ENCODE peak calls at places on chromosome 17, in six cellular contexts. G, Q, Y, E, C and U are unnamed samples.

GRCh38 chr17:7850970-7851437 is 3.9 kb upstream of the TMEM88 start:
- DNase-seq in Q (no peak), E (no peak), C (no peak), G (peak), Y (no peak), U (no peak)

GRCh38 chr17:36602030-36602737 is 801 bp downstream of the MRM1 start:
- DNase-seq in C (no peak), E (no peak), Q (peak), Y (no peak), G (no peak), U (no peak)

GRCh38 chr17:69854381-69854780 is 220.6 kb upstream of the KCNJ16 start:
- DNase-seq in Q (no peak), Y (no peak), G (no peak), E (no peak), C (no peak), U (no peak)

GRCh38 chr17:66567234-66568170 is 265.1 kb downstream of the PRKCA start:
- DNase-seq in C (peak), E (peak), G (peak), Q (peak), Y (peak), U (peak)

GRCh38 chr17:15361151-15361550 is 19.8 kb upstream of the TEKT3 start:
- DNase-seq in Y (no peak), E (no peak), G (no peak), Q (no peak), C (no peak), U (no peak)

GRCh38 chr17:34254651-34255380 is at the start of gene CCL2:
- DNase-seq in Y (no peak), C (peak), E (peak), Q (peak), G (no peak), U (no peak)

GRCh38 chr17:16215002-16215272 is 397 bp downstream of the NCOR1 start:
- DNase-seq in Q (peak), C (peak), E (no peak), G (peak), Y (peak), U (no peak)

GRCh38 chr17:72772331-72772821 is 320.1 kb downstream of the SLC39A11 start:
- DNase-seq in G (no peak), Q (no peak), C (no peak), Y (no peak), E (no peak), U (no peak)

GRCh38 chr17:60601443-60602384 is 1.7 kb downstream of the PPM1D start:
- DNase-seq in Q (no peak), E (peak), C (peak), G (no peak), Y (no peak), U (no peak)

GRCh38 chr17:43673516-43674323 is 12.0 kb upstream of the MEOX1 start:
- DNase-seq in Y (no peak), C (peak), Q (peak), G (peak), E (no peak), U (no peak)

GRCh38 chr17:74749262-74750038 is 1.0 kb downstream of the NHERF1 start:
- DNase-seq in Q (no peak), C (peak), E (no peak), Y (peak), G (no peak), U (no peak)

GRCh38 chr17:17913695-17914332 is 58.4 kb downstream of the TOM1L2 start:
- DNase-seq in Q (peak), G (no peak), C (peak), Y (peak), E (peak), U (no peak)

GRCh38 chr17:62713096-62713870 is 85.8 kb downstream of the MRC2 start:
- DNase-seq in Y (no peak), E (no peak), G (no peak), C (no peak), Q (no peak), U (peak)

GRCh38 chr17:49696233-49696761 is 11.5 kb downstream of the SLC35B1 start:
- DNase-seq in C (no peak), Q (no peak), G (no peak), E (no peak), Y (no peak), U (no peak)

GRCh38 chr17:6981426-6981825 is 14.4 kb upstream of the ALOX12 start:
- DNase-seq in C (no peak), E (no peak), G (no peak), Y (no peak), Q (no peak), U (no peak)

GRCh38 chr17:76736349-76737081 is 616 bp downstream of the SRSF2 start:
- DNase-seq in C (peak), G (peak), Q (peak), E (no peak), Y (peak), U (peak)

GRCh38 chr17:42520540-42520951 is 15.5 kb upstream of the NAGLU start:
- DNase-seq in E (no peak), G (no peak), C (no peak), Q (no peak), Y (no peak), U (no peak)

GRCh38 chr17:62823111-62823895 is 15.2 kb upstream of the MARCHF10 start:
- DNase-seq in Y (no peak), Q (no peak), E (no peak), C (no peak), G (no peak), U (no peak)

GRCh38 chr17:72591500-72592241 is 470.9 kb downstream of the SOX9 start:
- DNase-seq in C (peak), Y (peak), E (no peak), G (no peak), Q (peak), U (no peak)

GRCh38 chr17:59914274-59914854 is 21.4 kb downstream of the RPS6KB1 start:
- DNase-seq in G (no peak), Q (no peak), Y (no peak), E (no peak), C (peak), U (no peak)

GRCh38 chr17:75875940-75876189 is 2.5 kb downstream of the TRIM47 start:
- DNase-seq in G (no peak), Y (peak), Q (no peak), E (no peak), C (peak), U (no peak)

GRCh38 chr17:54180919-54181318 is 358.2 kb downstream of the KIF2B start:
- DNase-seq in C (no peak), G (no peak), Y (no peak), Q (no peak), E (no peak), U (no peak)

GRCh38 chr17:78112508-78113471 is 15.8 kb downstream of the TMC6 start:
- DNase-seq in C (peak), G (peak), E (no peak), Q (peak), Y (peak), U (peak)

GRCh38 chr17:11245792-11246191 is 4.8 kb downstream of the SHISA6 start:
- DNase-seq in E (no peak), C (no peak), Y (no peak), G (no peak), Q (no peak), U (no peak)

GRCh38 chr17:7613769-7614421 is 802 bp downstream of the FXR2 start:
- DNase-seq in E (no peak), C (no peak), Q (peak), G (no peak), Y (no peak), U (no peak)

GRCh38 chr17:9987779-9988585 is 82.9 kb upstream of the RCVRN start:
- DNase-seq in G (no peak), Q (peak), E (no peak), C (peak), Y (no peak), U (no peak)

GRCh38 chr17:1978396-1978962 is 46.7 kb downstream of the RTN4RL1 start:
- DNase-seq in E (no peak), Y (no peak), Q (no peak), G (no peak), C (no peak), U (no peak)

GRCh38 chr17:6212766-6213165 is 142.6 kb downstream of the WSCD1 start:
- DNase-seq in Y (no peak), E (no peak), Q (no peak), C (no peak), G (no peak), U (no peak)

GRCh38 chr17:40139566-40140058 is 725 bp upstream of the CASC3 start:
- DNase-seq in C (no peak), Q (no peak), G (no peak), E (no peak), Y (no peak), U (peak)

GRCh38 chr17:76240461-76241204 is at the start of gene RNF157:
- DNase-seq in Q (peak), G (peak), Y (peak), E (no peak), C (peak), U (peak)

DNA sequence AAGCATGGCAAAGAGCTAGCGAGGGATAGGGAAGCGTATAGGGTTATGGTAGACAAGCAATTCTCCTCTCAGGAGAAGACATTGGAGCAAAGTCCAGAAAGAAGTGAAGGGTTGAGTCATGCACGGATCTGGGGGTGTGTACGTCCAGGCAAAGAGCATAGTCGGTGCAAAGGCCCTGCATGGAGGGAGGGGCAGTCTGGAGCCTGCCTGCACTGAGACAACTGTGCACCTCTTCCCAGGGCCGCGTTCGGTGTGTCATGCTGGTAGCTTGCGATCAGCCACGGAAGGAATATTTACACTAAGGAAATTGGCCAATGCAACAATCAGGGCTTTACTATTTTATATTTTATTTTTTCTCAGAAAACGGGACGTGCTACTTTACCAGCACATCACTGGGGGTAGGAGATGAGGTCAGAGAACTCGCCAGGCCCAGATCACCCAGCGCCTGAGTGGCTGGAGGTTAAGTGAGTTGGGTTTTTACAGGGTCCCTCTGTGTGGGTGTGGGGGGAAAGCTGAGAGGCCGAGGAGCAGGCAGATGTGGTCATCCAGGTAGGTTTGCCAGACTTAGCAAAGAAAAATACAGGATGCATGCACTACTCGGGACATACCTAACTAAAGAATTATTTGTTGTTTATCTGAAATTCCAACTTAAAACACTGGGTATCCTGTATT is 6.7 kb upstream of the B9D1 start:
- DNase-seq in C (no peak), E (no peak), Q (no peak), G (no peak), Y (no peak), U (no peak)
- H3K27ac ChIP-seq in C (no peak), E (no peak), Q (peak), G (no peak), Y (no peak), U (no peak)

GRCh38 chr17:21353326-21354010 is 22.7 kb upstream of the KCNJ12 start:
- DNase-seq in Y (no peak), C (no peak), E (no peak), Q (peak), G (peak), U (no peak)

GRCh38 chr17:21352981-21353265 is 23.2 kb upstream of the KCNJ12 start:
- DNase-seq in C (no peak), E (no peak), Y (peak), Q (no peak), G (no peak), U (no peak)

GRCh38 chr17:21354796-21355385 is 21.3 kb upstream of the KCNJ12 start:
- DNase-seq in Y (peak), G (peak), Q (peak), C (no peak), E (no peak), U (no peak)

GRCh38 chr17:21352221-21352980 is 23.8 kb upstream of the KCNJ12 start:
- DNase-seq in E (no peak), G (no peak), Q (peak), Y (peak), C (no peak), U (no peak)

GRCh38 chr17:21351366-21352065 is 24.6 kb upstream of the KCNJ12 start:
- DNase-seq in C (no peak), E (no peak), Q (peak), G (no peak), Y (peak), U (no peak)
- H3K27ac ChIP-seq in C (no peak), E (no peak), Q (no peak), G (no peak), Y (no peak), U (no peak)

DNA sequence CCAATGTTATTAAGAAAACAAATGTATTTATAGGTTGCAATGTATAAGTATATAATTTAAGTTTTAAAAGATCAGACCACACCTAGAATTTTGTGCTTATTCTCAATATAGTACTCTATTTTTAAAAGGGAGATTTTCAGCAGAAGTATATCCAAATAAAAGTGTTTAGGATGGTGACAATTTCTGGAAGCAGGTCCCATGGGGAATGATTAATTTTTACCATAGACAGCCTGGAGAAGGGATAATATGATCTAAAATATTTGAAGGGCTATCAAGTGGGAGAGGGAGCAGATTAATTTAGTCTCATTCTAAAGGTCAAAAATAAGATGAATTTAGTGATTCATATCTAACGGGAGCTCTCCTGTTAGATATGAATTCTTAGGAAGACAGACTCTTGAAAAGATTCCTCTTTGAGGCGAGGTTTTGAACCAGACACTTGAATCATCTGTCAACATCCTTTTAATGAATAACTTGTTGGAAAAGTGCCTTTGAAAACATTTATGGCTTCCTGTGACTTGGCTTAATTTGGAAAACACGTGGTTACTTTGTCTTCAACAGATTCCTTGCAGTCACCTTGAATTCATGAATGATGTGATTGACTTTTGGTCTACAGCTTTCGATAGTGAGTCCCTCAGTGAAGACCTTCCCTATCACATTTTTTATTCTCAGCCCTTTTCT is 29.3 kb upstream of the SMIM36 start:
- DNase-seq in C (no peak), G (no peak), E (no peak), Q (no peak), Y (no peak), U (no peak)
- H3K27ac ChIP-seq in C (no peak), G (no peak), E (no peak), Q (no peak), Y (no peak), U (no peak)

GRCh38 chr17:51103451-51103850 is 17.2 kb downstream of the SPAG9 start:
- DNase-seq in E (no peak), G (no peak), Y (no peak), C (no peak), Q (no peak), U (no peak)

GRCh38 chr17:51103050-51103449 is 17.6 kb downstream of the SPAG9 start:
- DNase-seq in G (no peak), Q (no peak), Y (no peak), E (no peak), C (no peak), U (no peak)

GRCh38 chr17:51107666-51108227 is 12.9 kb downstream of the SPAG9 start:
- DNase-seq in E (no peak), Y (no peak), Q (no peak), C (no peak), G (no peak), U (no peak)
- H3K27ac ChIP-seq in E (no peak), Y (peak), Q (no peak), C (no peak), G (no peak), U (no peak)

DNA sequence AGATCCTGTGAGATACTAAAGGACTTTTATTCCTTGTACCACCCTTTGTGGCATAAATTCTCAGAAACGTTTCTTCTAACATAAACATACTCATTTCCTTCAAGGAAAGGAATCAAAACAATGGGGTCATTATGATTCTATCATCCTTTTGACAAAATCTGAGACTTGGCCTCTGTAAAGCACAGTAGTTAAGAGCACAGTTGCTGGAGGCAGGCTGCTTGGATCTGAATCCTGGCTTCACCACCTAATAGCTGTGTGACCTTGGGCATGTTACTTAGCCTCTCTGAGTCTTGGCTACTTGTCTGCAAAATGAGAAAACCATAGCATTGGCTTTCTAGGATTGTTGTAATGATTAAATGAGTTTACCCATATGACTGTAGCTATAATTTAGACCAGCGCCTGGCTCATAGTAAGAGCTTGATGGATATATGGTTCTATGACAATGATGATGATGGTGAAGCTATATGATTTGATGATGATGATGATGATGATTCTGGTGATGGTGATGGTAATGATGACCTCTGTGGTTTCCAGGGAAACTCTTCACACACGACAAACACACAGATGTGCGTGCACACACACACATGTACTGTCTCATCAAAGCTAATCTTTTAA is 6.1 kb upstream of the KRT31 start:
- DNase-seq in E (no peak), Y (no peak), C (no peak), Q (no peak), G (no peak), U (no peak)
- H3K27ac ChIP-seq in E (no peak), Y (no peak), C (no peak), Q (no peak), G (no peak), U (no peak)